ENCODE peak calls at places on chromosomes 3 and 15, in six cellular contexts. N is endothelial cell, L is GM10248, Y is PC-3, S is gastrocnemius medialis, P is lung. I is an unnamed sample.

GRCh38 chr15:101710806-101711205 is 13.5 kb downstream of the TARS3 start:
- DNase-seq in L (no peak), Y (no peak), P (no peak), N (no peak), S (no peak), I (no peak)

GRCh38 chr3:13249630-13250395 is 170.3 kb downstream of the NUP210 start:
- DNase-seq in P (no peak), S (no peak), Y (no peak), L (no peak), N (no peak), I (no peak)

GRCh38 chr3:153038367-153038766 is 123.7 kb upstream of the RAP2B start:
- DNase-seq in Y (no peak), L (no peak), N (no peak), P (no peak), S (no peak), I (no peak)

GRCh38 chr15:82936966-82937647 is 15.4 kb downstream of the HOMER2 start:
- DNase-seq in Y (peak; percentile 93), L (no peak), N (no peak), S (peak; percentile 65), P (no peak), I (peak; percentile 30)

GRCh38 chr15:72420580-72420979 is 22.5 kb downstream of the TMEM202 start:
- DNase-seq in N (no peak), S (no peak), L (no peak), P (no peak), Y (no peak), I (no peak)

GRCh38 chr15:82129769-82130168 is 84.0 kb upstream of the MEX3B start:
- DNase-seq in S (no peak), Y (peak; percentile 87), L (no peak), P (no peak), N (no peak), I (no peak)

GRCh38 chr15:52324109-52324508 is 28.5 kb upstream of the MYO5C start:
- DNase-seq in N (no peak), P (no peak), Y (no peak), L (no peak), S (no peak), I (no peak)

GRCh38 chr3:159904455-159904854 is 84.2 kb upstream of the IL12A start:
- DNase-seq in P (no peak), S (no peak), N (no peak), L (no peak), Y (no peak), I (no peak)

GRCh38 chr3:170355738-170356595 is 1.5 kb upstream of the SKIL start:
- DNase-seq in S (peak; percentile 25), Y (no peak), N (peak; percentile 22), P (peak; percentile 33), L (no peak), I (no peak)

GRCh38 chr15:99958426-99959097 is 225.3 kb upstream of the LYSMD4 start:
- DNase-seq in Y (peak; percentile 77), N (no peak), P (no peak), S (no peak), L (peak; percentile 4), I (no peak)

GRCh38 chr3:35088943-35089342 is 550.4 kb upstream of the ARPP21 start:
- DNase-seq in N (no peak), Y (no peak), L (no peak), S (no peak), P (no peak), I (no peak)

GRCh38 chr3:17645074-17645698 is 97.2 kb downstream of the TBC1D5 start:
- DNase-seq in L (no peak), S (no peak), Y (peak; percentile 85), P (no peak), N (peak; percentile 40), I (no peak)

GRCh38 chr3:52777959-52778805 is 783 bp downstream of the ITIH1 start:
- DNase-seq in P (peak; percentile 23), S (no peak), N (no peak), Y (no peak), L (no peak), I (no peak)

GRCh38 chr3:83523470-83524073 is 1435.2 kb upstream of the CADM2 start:
- DNase-seq in Y (peak; percentile 84), S (no peak), P (no peak), L (peak; percentile 13), N (peak; percentile 66), I (no peak)
- TF ChIP-seq CTCF in Y (peak; percentile 92), S (peak; percentile 34), P (no peak), L (peak; percentile 64), N (peak; percentile 48), I (peak; percentile 43)

GRCh38 chr15:59087731-59088130 is 17.2 kb upstream of the CCNB2 start:
- DNase-seq in S (no peak), L (no peak), N (no peak), P (no peak), Y (no peak), I (no peak)
- TF ChIP-seq CTCF in S (no peak), L (no peak), N (no peak), P (no peak), Y (no peak), I (no peak)

DNA sequence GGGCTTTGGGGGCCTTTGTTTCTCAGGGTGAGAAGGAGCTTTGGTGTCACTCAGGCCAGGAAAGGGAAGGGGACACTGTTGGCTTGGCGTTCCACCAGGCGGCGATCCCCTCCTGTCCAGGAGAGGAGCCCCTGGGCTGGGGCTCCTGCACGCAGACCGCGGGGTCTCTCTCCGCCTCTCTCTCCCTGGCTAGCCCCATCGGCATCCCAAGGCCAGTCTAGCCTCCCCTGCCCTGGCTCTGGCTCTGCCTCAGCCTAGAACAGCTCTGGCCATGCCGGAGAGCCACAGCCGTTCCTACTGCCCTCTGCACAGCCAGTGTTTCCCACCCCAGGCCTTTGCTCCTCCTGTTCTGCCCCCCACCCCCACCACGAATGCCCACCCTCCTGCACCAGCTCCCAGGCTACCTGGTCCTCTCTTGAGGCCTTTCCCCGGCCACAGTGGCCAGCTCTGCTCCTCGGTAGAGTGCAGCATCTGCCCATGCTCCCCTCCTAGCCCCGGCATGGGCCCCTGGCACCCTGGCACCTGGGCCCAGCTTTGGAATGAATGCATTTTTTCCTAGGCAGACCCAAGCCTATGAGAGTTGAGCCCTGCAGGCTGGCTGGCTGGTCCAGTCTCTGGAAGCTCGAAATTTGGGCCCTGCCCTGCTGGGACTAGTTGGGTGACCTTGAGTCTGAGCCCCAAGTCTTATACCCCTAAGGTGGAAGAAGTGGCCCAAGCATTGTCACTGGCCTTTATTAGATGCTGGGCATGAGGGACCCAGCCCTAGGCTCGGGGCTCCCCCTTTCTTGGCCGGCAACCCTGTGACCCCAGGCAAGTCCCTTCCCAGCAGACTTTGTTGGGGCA is 2.4 kb downstream of the PLXNA1 start:
- DNase-seq in N (no peak), L (no peak), S (no peak), P (no peak), Y (no peak), I (no peak)
- TF ChIP-seq CTCF in N (no peak), L (no peak), S (no peak), P (no peak), Y (no peak), I (no peak)

GRCh38 chr3:184135149-184135910 is at the start of gene EIF2B5:
- DNase-seq in P (peak; percentile 91), S (peak; percentile 91), Y (peak; percentile 87), N (peak; percentile 84), L (peak; percentile 92), I (peak; percentile 95)
- TF ChIP-seq CTCF in P (peak; percentile 26), S (peak; percentile 41), Y (peak; percentile 52), N (no peak), L (peak; percentile 31), I (peak; percentile 35)

I was measured in psoas muscle.